ENCODE peak calls at places on chromosomes 11 and 22, in seven cellular contexts. I is kidney glomerular epithelial cell; Y is NCI-H2081; G is effector memory CD8-positive, alpha-beta T cell; T is mucosa of gallbladder; S is activated naive CD8-positive, alpha-beta T cell treated with anti-CD3 and anti-CD28 coated beads for 36 hours; A is stimulated activated CD8-positive, alpha-beta memory T cell treated with anti-CD3 and anti-CD28 coated beads, Interleukin-7, amount 100 ng/mL, for 24 hours. R is an unnamed sample.

GRCh38 chr11:66858186-66858938 is 1.5 kb downstream of the LRFN4 start:
- DNase-seq in I (no peak), Y (no peak), G (no peak), T (no peak), S (no peak), A (no peak), R (no peak)

GRCh38 chr11:71426413-71426812 is 21.8 kb downstream of the DHCR7 start:
- DNase-seq in I (no peak), Y (no peak), G (no peak), T (no peak), S (no peak), A (no peak), R (no peak)

GRCh38 chr22:17867160-17867785 is 93.0 kb upstream of the BID start:
- DNase-seq in I (no peak), Y (peak), G (no peak), T (no peak), S (no peak), A (no peak), R (no peak)

GRCh38 chr11:33690290-33691050 is 10.2 kb downstream of the C11orf91 start:
- DNase-seq in I (peak), Y (no peak), G (no peak), T (no peak), S (no peak), A (no peak), R (no peak)

GRCh38 chr11:24560324-24560723 is 63.5 kb downstream of the LUZP2 start:
- DNase-seq in I (no peak), Y (no peak), G (no peak), T (no peak), S (no peak), A (no peak), R (no peak)

GRCh38 chr22:37310815-37311595 is 28.7 kb downstream of the CYTH4 start:
- DNase-seq in I (no peak), Y (no peak), G (no peak), T (no peak), S (no peak), A (no peak), R (no peak)

GRCh38 chr11:107769189-107769588 is 57.3 kb upstream of the SLN start:
- DNase-seq in I (no peak), Y (no peak), G (no peak), T (no peak), S (no peak), A (no peak), R (no peak)

GRCh38 chr11:123567466-123567865 is 87.0 kb downstream of the SCN3B start:
- DNase-seq in I (no peak), Y (no peak), G (no peak), T (no peak), S (no peak), A (no peak), R (no peak)

GRCh38 chr11:113932788-113933187 is 28.2 kb downstream of the HTR3B start:
- DNase-seq in I (no peak), Y (no peak), G (no peak), T (no peak), S (no peak), A (no peak), R (no peak)

GRCh38 chr22:46542011-46542985 is 4.9 kb upstream of the CELSR1 start:
- DNase-seq in I (peak), Y (peak), G (peak), T (peak), S (peak), A (peak), R (peak)

GRCh38 chr11:80241766-80242165 is 800.9 kb upstream of the TENM4 start:
- DNase-seq in I (peak), Y (no peak), G (no peak), T (no peak), S (no peak), A (no peak), R (no peak)

GRCh38 chr11:69351460-69351859 is 57.5 kb downstream of the MYEOV start:
- DNase-seq in I (peak), Y (no peak), G (no peak), T (no peak), S (no peak), A (no peak), R (no peak)

GRCh38 chr11:62805991-62806441 is 776 bp upstream of the NXF1 start:
- DNase-seq in I (no peak), Y (no peak), G (no peak), T (no peak), S (peak), A (no peak), R (no peak)

GRCh38 chr11:1691878-1692707 is 4.9 kb upstream of the KRTAP5-6 start:
- DNase-seq in I (no peak), Y (no peak), G (no peak), T (no peak), S (no peak), A (no peak), R (no peak)

GRCh38 chr22:38429460-38430128 is 25.4 kb downstream of the KCNJ4 start:
- DNase-seq in I (no peak), Y (peak), G (no peak), T (no peak), S (no peak), A (no peak), R (no peak)

GRCh38 chr11:15800121-15800800 is 556.1 kb downstream of the SOX6 start:
- DNase-seq in I (peak), Y (no peak), G (no peak), T (peak), S (no peak), A (no peak), R (no peak)

GRCh38 chr11:1567052-1567720 is 4.9 kb downstream of the DUSP8 start:
- DNase-seq in I (no peak), Y (no peak), G (no peak), T (no peak), S (no peak), A (no peak), R (no peak)

GRCh38 chr11:48272551-48273080 is 9.0 kb downstream of the OR4X1 start:
- DNase-seq in I (no peak), Y (no peak), G (no peak), T (no peak), S (no peak), A (no peak), R (no peak)